ENCODE peak calls at places on chromosome 18, in eight cellular contexts. One of them, this sample, is unnamed.

GRCh38 chr18:23943104-23943503 is 71.5 kb upstream of the TTC39C start:
- DNase-seq in HFF-Myc: no peak
- DNase-seq in stomach: no peak
- DNase-seq in DND-41: no peak
- DNase-seq in fibroblast of the aortic adventitia: no peak
- DNase-seq in kidney: no peak
- DNase-seq in fibroblast of mammary gland: no peak
- DNase-seq in body of pancreas: no peak
- DNase-seq in this sample: no peak

GRCh38 chr18:48820483-48821250 is 130.1 kb downstream of the SMAD7 start:
- DNase-seq in fibroblast of the aortic adventitia: no peak
- DNase-seq in kidney: peak
- DNase-seq in DND-41: no peak
- DNase-seq in body of pancreas: peak
- DNase-seq in stomach: peak
- DNase-seq in HFF-Myc: no peak
- DNase-seq in fibroblast of mammary gland: no peak
- DNase-seq in this sample: no peak

GRCh38 chr18:8849696-8850095 is 144.3 kb downstream of the MTCL1 start:
- DNase-seq in DND-41: no peak
- DNase-seq in HFF-Myc: no peak
- DNase-seq in kidney: no peak
- DNase-seq in body of pancreas: no peak
- DNase-seq in stomach: no peak
- DNase-seq in fibroblast of the aortic adventitia: no peak
- DNase-seq in fibroblast of mammary gland: peak
- DNase-seq in this sample: no peak

GRCh38 chr18:36186461-36187137 is 698 bp upstream of the MOCOS start:
- DNase-seq in body of pancreas: peak
- DNase-seq in fibroblast of the aortic adventitia: peak
- DNase-seq in kidney: peak
- DNase-seq in fibroblast of mammary gland: peak
- DNase-seq in HFF-Myc: no peak
- DNase-seq in DND-41: no peak
- DNase-seq in stomach: peak
- DNase-seq in this sample: no peak

GRCh38 chr18:36296591-36297418 is 708 bp upstream of the FHOD3 start:
- DNase-seq in stomach: no peak
- DNase-seq in DND-41: no peak
- DNase-seq in HFF-Myc: peak
- DNase-seq in body of pancreas: peak
- DNase-seq in kidney: peak
- DNase-seq in fibroblast of the aortic adventitia: peak
- DNase-seq in fibroblast of mammary gland: peak
- DNase-seq in this sample: peak

GRCh38 chr18:48800877-48801727 is 149.7 kb downstream of the SMAD7 start:
- DNase-seq in stomach: peak
- DNase-seq in fibroblast of mammary gland: peak
- DNase-seq in fibroblast of the aortic adventitia: peak
- DNase-seq in kidney: peak
- DNase-seq in DND-41: no peak
- DNase-seq in HFF-Myc: no peak
- DNase-seq in body of pancreas: peak
- DNase-seq in this sample: no peak

GRCh38 chr18:48947583-48947982 is 3.2 kb downstream of the SMAD7 start:
- DNase-seq in HFF-Myc: no peak
- DNase-seq in fibroblast of mammary gland: no peak
- DNase-seq in DND-41: no peak
- DNase-seq in kidney: peak
- DNase-seq in stomach: peak
- DNase-seq in body of pancreas: peak
- DNase-seq in fibroblast of the aortic adventitia: no peak
- DNase-seq in this sample: no peak

GRCh38 chr18:14089781-14090180 is 42.5 kb downstream of the ZNF519 start:
- DNase-seq in fibroblast of the aortic adventitia: no peak
- DNase-seq in HFF-Myc: no peak
- DNase-seq in DND-41: no peak
- DNase-seq in stomach: no peak
- DNase-seq in fibroblast of mammary gland: peak
- DNase-seq in body of pancreas: no peak
- DNase-seq in kidney: no peak
- DNase-seq in this sample: no peak

GRCh38 chr18:32454667-32455066 is 16.0 kb downstream of the GAREM1 start:
- DNase-seq in fibroblast of mammary gland: peak
- DNase-seq in fibroblast of the aortic adventitia: peak
- DNase-seq in DND-41: no peak
- DNase-seq in HFF-Myc: no peak
- DNase-seq in stomach: no peak
- DNase-seq in kidney: no peak
- DNase-seq in body of pancreas: no peak
- DNase-seq in this sample: no peak

GRCh38 chr18:14086459-14087231 is 45.6 kb downstream of the ZNF519 start:
- DNase-seq in DND-41: peak
- DNase-seq in fibroblast of the aortic adventitia: peak
- DNase-seq in fibroblast of mammary gland: peak
- DNase-seq in HFF-Myc: no peak
- DNase-seq in kidney: no peak
- DNase-seq in body of pancreas: no peak
- DNase-seq in stomach: no peak
- DNase-seq in this sample: peak

GRCh38 chr18:44798433-44799048 is 117.9 kb downstream of the SETBP1 start:
- DNase-seq in kidney: no peak
- DNase-seq in fibroblast of mammary gland: no peak
- DNase-seq in DND-41: no peak
- DNase-seq in HFF-Myc: no peak
- DNase-seq in fibroblast of the aortic adventitia: no peak
- DNase-seq in body of pancreas: peak
- DNase-seq in stomach: peak
- DNase-seq in this sample: no peak

GRCh38 chr18:69585696-69586095 is 185.0 kb downstream of the DOK6 start:
- DNase-seq in kidney: no peak
- DNase-seq in HFF-Myc: no peak
- DNase-seq in fibroblast of the aortic adventitia: no peak
- DNase-seq in DND-41: no peak
- DNase-seq in fibroblast of mammary gland: no peak
- DNase-seq in body of pancreas: no peak
- DNase-seq in stomach: no peak
- DNase-seq in this sample: no peak

GRCh38 chr18:69586581-69586980 is 185.9 kb downstream of the DOK6 start:
- DNase-seq in kidney: no peak
- DNase-seq in DND-41: no peak
- DNase-seq in HFF-Myc: no peak
- DNase-seq in body of pancreas: no peak
- DNase-seq in fibroblast of the aortic adventitia: no peak
- DNase-seq in stomach: no peak
- DNase-seq in fibroblast of mammary gland: no peak
- DNase-seq in this sample: no peak

GRCh38 chr18:69590150-69590549 is 189.5 kb downstream of the DOK6 start:
- DNase-seq in kidney: no peak
- DNase-seq in stomach: no peak
- DNase-seq in HFF-Myc: no peak
- DNase-seq in body of pancreas: no peak
- DNase-seq in fibroblast of mammary gland: peak
- DNase-seq in fibroblast of the aortic adventitia: peak
- DNase-seq in DND-41: no peak
- DNase-seq in this sample: no peak

GRCh38 chr18:69584429-69584828 is 183.7 kb downstream of the DOK6 start:
- DNase-seq in HFF-Myc: no peak
- DNase-seq in DND-41: no peak
- DNase-seq in fibroblast of the aortic adventitia: no peak
- DNase-seq in kidney: no peak
- DNase-seq in stomach: no peak
- DNase-seq in body of pancreas: no peak
- DNase-seq in fibroblast of mammary gland: no peak
- DNase-seq in this sample: no peak

DNA sequence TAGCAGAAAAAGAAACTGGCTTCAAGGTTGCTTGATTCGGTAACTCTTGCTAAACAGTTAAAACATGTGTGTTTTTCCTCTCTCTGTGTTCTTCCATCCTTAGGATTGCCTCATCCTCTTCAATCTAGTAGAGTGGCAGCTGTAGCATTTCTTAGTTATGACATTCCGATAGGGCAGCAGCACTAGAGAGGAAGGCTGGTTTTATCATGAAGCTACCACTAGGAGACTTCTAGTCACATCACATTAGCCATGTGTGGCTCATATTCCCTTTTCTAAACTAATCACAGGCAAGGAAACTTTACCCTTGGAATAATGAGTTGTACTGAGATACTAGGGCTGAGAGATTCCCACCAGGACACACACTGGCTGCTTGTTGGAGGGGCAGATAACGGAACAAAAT is 187.6 kb downstream of the DOK6 start:
- DNase-seq in kidney: no peak
- DNase-seq in fibroblast of the aortic adventitia: no peak
- DNase-seq in HFF-Myc: no peak
- DNase-seq in fibroblast of mammary gland: no peak
- DNase-seq in body of pancreas: no peak
- DNase-seq in stomach: no peak
- DNase-seq in DND-41: no peak
- DNase-seq in this sample: no peak
- TF ChIP-seq CTCF in kidney: no peak
- TF ChIP-seq CTCF in fibroblast of the aortic adventitia: no peak
- TF ChIP-seq CTCF in HFF-Myc: peak
- TF ChIP-seq CTCF in fibroblast of mammary gland: no peak
- TF ChIP-seq CTCF in body of pancreas: no peak
- TF ChIP-seq CTCF in stomach: no peak
- TF ChIP-seq CTCF in DND-41: no peak
- TF ChIP-seq CTCF in this sample: no peak

DNA sequence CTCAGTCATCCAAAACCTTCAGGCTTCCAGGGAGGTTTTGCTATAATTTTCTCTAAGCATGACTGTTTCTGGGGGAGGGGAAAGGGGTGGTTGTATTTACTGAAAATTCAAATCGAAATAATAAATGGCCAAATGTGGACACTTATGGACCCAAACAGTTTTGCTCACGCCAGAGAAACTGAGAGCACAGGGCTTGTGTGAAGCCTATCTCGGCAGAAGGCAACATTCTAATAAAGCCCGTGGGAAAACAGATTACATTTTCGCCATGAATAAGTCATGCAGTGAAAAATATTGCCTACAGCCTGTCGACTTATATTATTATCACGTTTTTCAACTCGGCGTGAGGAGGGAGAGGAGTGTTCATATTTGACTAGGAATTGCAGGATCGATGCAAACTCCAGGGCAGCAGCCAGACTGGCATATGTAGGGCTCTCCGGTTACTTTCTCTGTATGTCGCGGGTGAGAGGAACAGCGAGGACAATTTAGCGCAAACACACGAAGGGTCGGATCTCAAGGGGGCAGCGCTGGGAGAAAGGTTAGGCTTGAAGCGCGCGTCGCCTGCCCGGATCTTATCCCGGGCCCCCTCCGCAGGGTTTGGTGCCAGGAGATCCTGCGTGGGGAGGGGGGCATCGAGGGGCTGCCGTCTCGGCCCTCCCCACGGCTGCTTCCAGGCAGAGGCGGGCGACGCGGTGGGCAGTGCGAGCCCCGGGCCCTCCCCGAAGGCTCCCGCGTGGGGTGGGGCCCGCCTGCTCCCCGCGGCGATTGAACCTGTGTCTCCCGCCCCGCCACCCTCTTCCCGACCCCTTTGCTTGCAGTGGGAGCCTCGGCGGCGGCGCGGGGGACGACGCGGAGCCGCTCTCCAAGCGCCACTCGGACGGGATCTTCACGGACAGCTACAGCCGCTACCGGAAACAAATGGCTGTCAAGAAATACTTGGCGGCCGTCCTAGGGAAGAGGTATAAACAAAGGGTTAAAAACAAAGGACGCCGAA is 4.3 kb downstream of the ADCYAP1 start:
- DNase-seq in DND-41: no peak
- DNase-seq in fibroblast of the aortic adventitia: peak
- DNase-seq in stomach: no peak
- DNase-seq in HFF-Myc: no peak
- DNase-seq in fibroblast of mammary gland: no peak
- DNase-seq in body of pancreas: no peak
- DNase-seq in kidney: no peak
- DNase-seq in this sample: no peak
- H3K4me3 ChIP-seq in DND-41: no peak
- H3K4me3 ChIP-seq in fibroblast of the aortic adventitia: peak
- H3K4me3 ChIP-seq in stomach: peak
- H3K4me3 ChIP-seq in HFF-Myc: peak
- H3K4me3 ChIP-seq in fibroblast of mammary gland: no peak
- H3K4me3 ChIP-seq in body of pancreas: no peak
- H3K4me3 ChIP-seq in kidney: peak
- H3K4me3 ChIP-seq in this sample: peak

DNA sequence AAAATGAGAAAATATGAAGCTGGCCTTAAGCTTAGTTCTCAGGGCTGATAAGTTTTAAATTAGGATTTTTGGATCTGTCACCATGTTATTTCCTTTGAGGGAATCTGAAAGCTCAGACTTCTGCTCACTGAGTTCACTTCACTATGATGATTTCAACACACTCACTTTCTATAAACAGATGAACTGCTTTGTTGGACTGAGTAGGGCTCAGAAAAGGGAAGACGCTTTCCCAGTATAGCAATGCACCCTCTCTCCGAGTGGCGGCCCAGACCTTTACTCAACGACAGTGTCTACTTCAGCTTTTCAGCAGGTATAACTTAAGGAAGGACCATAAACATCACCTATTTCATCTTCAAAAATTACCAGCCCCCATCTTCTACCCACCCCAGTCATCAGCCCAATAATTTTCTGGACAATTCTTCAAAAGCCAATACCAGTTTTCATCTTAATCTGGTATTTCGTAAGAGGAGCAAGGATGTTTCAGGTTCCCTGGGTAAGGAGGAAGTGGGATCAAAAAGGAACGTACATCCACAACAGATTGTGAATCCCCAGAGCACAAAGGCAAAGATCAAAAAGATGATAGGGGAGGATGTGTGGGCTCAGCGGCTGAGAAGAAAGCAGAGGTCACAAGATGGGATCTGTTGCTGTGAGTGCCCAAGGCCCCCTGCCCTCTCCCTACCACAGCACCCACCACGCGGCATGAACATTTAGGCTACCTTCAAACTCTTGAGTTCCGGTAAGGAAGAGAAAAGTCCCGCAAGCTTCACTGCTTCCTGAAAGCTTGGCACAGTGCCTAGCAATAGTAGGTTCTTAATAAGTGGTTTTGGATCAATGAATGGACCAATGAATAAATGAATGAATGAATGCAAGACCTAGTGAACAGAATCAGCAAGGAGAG is 41.9 kb downstream of the LPIN2 start:
- DNase-seq in stomach: no peak
- DNase-seq in body of pancreas: no peak
- DNase-seq in fibroblast of mammary gland: no peak
- DNase-seq in fibroblast of the aortic adventitia: no peak
- DNase-seq in HFF-Myc: no peak
- DNase-seq in DND-41: peak
- DNase-seq in kidney: no peak
- DNase-seq in this sample: no peak
- TF ChIP-seq CTCF in stomach: no peak
- TF ChIP-seq CTCF in body of pancreas: no peak
- TF ChIP-seq CTCF in fibroblast of mammary gland: no peak
- TF ChIP-seq CTCF in fibroblast of the aortic adventitia: no peak
- TF ChIP-seq CTCF in HFF-Myc: no peak
- TF ChIP-seq CTCF in DND-41: no peak
- TF ChIP-seq CTCF in kidney: no peak
- TF ChIP-seq CTCF in this sample: no peak

DNA sequence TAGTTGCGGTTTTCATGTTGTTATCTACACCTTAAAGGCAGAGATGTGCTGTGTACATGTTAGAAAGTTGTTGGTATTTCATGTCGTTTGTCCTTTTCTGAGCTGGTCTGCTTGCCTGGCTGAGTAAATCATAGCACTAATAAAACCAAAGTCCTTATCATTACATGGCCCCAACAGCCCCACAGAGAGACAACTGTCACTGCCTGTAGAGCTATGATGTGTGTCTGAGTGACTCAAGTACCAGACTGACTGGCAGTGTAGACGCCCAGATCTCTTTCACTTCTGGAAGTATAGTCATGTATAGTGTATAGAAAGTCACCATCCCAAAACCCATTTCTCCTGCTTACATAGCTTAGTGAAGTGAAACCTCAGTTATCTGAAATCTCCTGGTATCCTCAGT is 4.3 kb downstream of the SOCS6 start:
- DNase-seq in body of pancreas: no peak
- DNase-seq in fibroblast of the aortic adventitia: no peak
- DNase-seq in stomach: no peak
- DNase-seq in fibroblast of mammary gland: no peak
- DNase-seq in HFF-Myc: no peak
- DNase-seq in kidney: no peak
- DNase-seq in DND-41: no peak
- DNase-seq in this sample: no peak
- H3K4me3 ChIP-seq in body of pancreas: no peak
- H3K4me3 ChIP-seq in fibroblast of the aortic adventitia: no peak
- H3K4me3 ChIP-seq in stomach: no peak
- H3K4me3 ChIP-seq in fibroblast of mammary gland: no peak
- H3K4me3 ChIP-seq in HFF-Myc: no peak
- H3K4me3 ChIP-seq in kidney: no peak
- H3K4me3 ChIP-seq in DND-41: no peak
- H3K4me3 ChIP-seq in this sample: no peak